ENCODE peak calls at places on chromosomes 5 and 9, in nine cellular contexts. One of them, this sample, is unnamed.

GRCh38 chr9:36762958-36763357 is 190.3 kb downstream of the MELK start:
- DNase-seq in heart right ventricle: no peak
- DNase-seq in WTC11: no peak
- DNase-seq in OCI-LY7: no peak
- DNase-seq in progenitor cell of endocrine pancreas: no peak
- DNase-seq in GM20000: no peak
- DNase-seq in HFFc6: no peak
- DNase-seq in GM10248: no peak
- DNase-seq in A673: no peak
- DNase-seq in this sample: no peak

GRCh38 chr5:94266170-94266569 is 352.2 kb downstream of the KIAA0825 start:
- DNase-seq in A673: no peak
- DNase-seq in HFFc6: no peak
- DNase-seq in GM10248: no peak
- DNase-seq in WTC11: no peak
- DNase-seq in GM20000: no peak
- DNase-seq in heart right ventricle: no peak
- DNase-seq in OCI-LY7: no peak
- DNase-seq in progenitor cell of endocrine pancreas: no peak
- DNase-seq in this sample: no peak

GRCh38 chr9:684055-684949 is 157.2 kb upstream of the DMRT1 start:
- DNase-seq in progenitor cell of endocrine pancreas: no peak
- DNase-seq in heart right ventricle: no peak
- DNase-seq in GM20000: no peak
- DNase-seq in HFFc6: peak
- DNase-seq in GM10248: no peak
- DNase-seq in WTC11: no peak
- DNase-seq in OCI-LY7: no peak
- DNase-seq in A673: peak
- DNase-seq in this sample: no peak

GRCh38 chr9:75467141-75467540 is 378.8 kb downstream of the OSTF1 start:
- DNase-seq in HFFc6: no peak
- DNase-seq in OCI-LY7: no peak
- DNase-seq in heart right ventricle: no peak
- DNase-seq in GM20000: no peak
- DNase-seq in progenitor cell of endocrine pancreas: no peak
- DNase-seq in WTC11: no peak
- DNase-seq in GM10248: no peak
- DNase-seq in A673: no peak
- DNase-seq in this sample: no peak

GRCh38 chr5:173691931-173692330 is 75.5 kb upstream of the BOD1 start:
- DNase-seq in OCI-LY7: no peak
- DNase-seq in progenitor cell of endocrine pancreas: no peak
- DNase-seq in A673: no peak
- DNase-seq in WTC11: no peak
- DNase-seq in HFFc6: no peak
- DNase-seq in heart right ventricle: no peak
- DNase-seq in GM20000: no peak
- DNase-seq in GM10248: no peak
- DNase-seq in this sample: no peak

GRCh38 chr5:88248743-88249540 is 19.7 kb downstream of the TMEM161B start:
- DNase-seq in WTC11: no peak
- DNase-seq in progenitor cell of endocrine pancreas: no peak
- DNase-seq in GM20000: no peak
- DNase-seq in GM10248: no peak
- DNase-seq in OCI-LY7: no peak
- DNase-seq in HFFc6: no peak
- DNase-seq in A673: no peak
- DNase-seq in heart right ventricle: no peak
- DNase-seq in this sample: no peak

GRCh38 chr5:178438746-178439260 is 151.4 kb downstream of the COL23A1 start:
- DNase-seq in progenitor cell of endocrine pancreas: no peak
- DNase-seq in OCI-LY7: no peak
- DNase-seq in HFFc6: no peak
- DNase-seq in GM20000: no peak
- DNase-seq in A673: no peak
- DNase-seq in heart right ventricle: no peak
- DNase-seq in WTC11: no peak
- DNase-seq in GM10248: no peak
- DNase-seq in this sample: no peak

GRCh38 chr9:37390759-37391158 is 31.7 kb upstream of the GRHPR start:
- DNase-seq in WTC11: peak
- DNase-seq in HFFc6: no peak
- DNase-seq in progenitor cell of endocrine pancreas: no peak
- DNase-seq in heart right ventricle: no peak
- DNase-seq in GM10248: peak
- DNase-seq in OCI-LY7: peak
- DNase-seq in GM20000: peak
- DNase-seq in A673: no peak
- DNase-seq in this sample: no peak

GRCh38 chr9:97501177-97501971 is at the start of gene TMOD1:
- DNase-seq in GM20000: peak
- DNase-seq in WTC11: peak
- DNase-seq in OCI-LY7: no peak
- DNase-seq in heart right ventricle: peak
- DNase-seq in progenitor cell of endocrine pancreas: peak
- DNase-seq in A673: peak
- DNase-seq in GM10248: peak
- DNase-seq in HFFc6: no peak
- DNase-seq in this sample: no peak

GRCh38 chr5:169450464-169450863 is 133.1 kb upstream of the SPDL1 start:
- DNase-seq in OCI-LY7: no peak
- DNase-seq in progenitor cell of endocrine pancreas: no peak
- DNase-seq in GM10248: no peak
- DNase-seq in heart right ventricle: no peak
- DNase-seq in HFFc6: no peak
- DNase-seq in GM20000: no peak
- DNase-seq in WTC11: no peak
- DNase-seq in A673: no peak
- DNase-seq in this sample: no peak

GRCh38 chr5:137496919-137497318 is 2.2 kb downstream of the SPOCK1 start:
- DNase-seq in GM20000: no peak
- DNase-seq in progenitor cell of endocrine pancreas: no peak
- DNase-seq in heart right ventricle: no peak
- DNase-seq in GM10248: no peak
- DNase-seq in OCI-LY7: no peak
- DNase-seq in WTC11: no peak
- DNase-seq in HFFc6: no peak
- DNase-seq in A673: no peak
- DNase-seq in this sample: no peak

GRCh38 chr5:137148656-137149055 is 350.5 kb downstream of the SPOCK1 start:
- DNase-seq in OCI-LY7: no peak
- DNase-seq in GM10248: no peak
- DNase-seq in GM20000: no peak
- DNase-seq in progenitor cell of endocrine pancreas: no peak
- DNase-seq in HFFc6: no peak
- DNase-seq in A673: no peak
- DNase-seq in heart right ventricle: no peak
- DNase-seq in WTC11: no peak
- DNase-seq in this sample: no peak

GRCh38 chr9:104200456-104200994 is 106.4 kb downstream of the SMC2 start:
- DNase-seq in A673: no peak
- DNase-seq in GM10248: no peak
- DNase-seq in WTC11: no peak
- DNase-seq in OCI-LY7: no peak
- DNase-seq in HFFc6: no peak
- DNase-seq in heart right ventricle: no peak
- DNase-seq in GM20000: no peak
- DNase-seq in progenitor cell of endocrine pancreas: no peak
- DNase-seq in this sample: no peak

GRCh38 chr9:130659699-130660248 is 4.6 kb upstream of the PRDM12 start:
- DNase-seq in OCI-LY7: no peak
- DNase-seq in GM10248: no peak
- DNase-seq in WTC11: peak
- DNase-seq in HFFc6: no peak
- DNase-seq in progenitor cell of endocrine pancreas: no peak
- DNase-seq in heart right ventricle: no peak
- DNase-seq in A673: no peak
- DNase-seq in GM20000: no peak
- DNase-seq in this sample: no peak

GRCh38 chr5:79109527-79110492 is 1.8 kb upstream of the BHMT start:
- DNase-seq in GM10248: peak
- DNase-seq in HFFc6: no peak
- DNase-seq in OCI-LY7: peak
- DNase-seq in A673: no peak
- DNase-seq in progenitor cell of endocrine pancreas: no peak
- DNase-seq in GM20000: peak
- DNase-seq in heart right ventricle: no peak
- DNase-seq in WTC11: peak
- DNase-seq in this sample: no peak
- TF ChIP-seq CTCF in GM10248: peak
- TF ChIP-seq CTCF in HFFc6: peak
- TF ChIP-seq CTCF in OCI-LY7: peak
- TF ChIP-seq CTCF in A673: peak
- TF ChIP-seq CTCF in progenitor cell of endocrine pancreas: peak
- TF ChIP-seq CTCF in GM20000: peak
- TF ChIP-seq CTCF in heart right ventricle: peak
- TF ChIP-seq CTCF in WTC11: peak
- TF ChIP-seq CTCF in this sample: peak

DNA sequence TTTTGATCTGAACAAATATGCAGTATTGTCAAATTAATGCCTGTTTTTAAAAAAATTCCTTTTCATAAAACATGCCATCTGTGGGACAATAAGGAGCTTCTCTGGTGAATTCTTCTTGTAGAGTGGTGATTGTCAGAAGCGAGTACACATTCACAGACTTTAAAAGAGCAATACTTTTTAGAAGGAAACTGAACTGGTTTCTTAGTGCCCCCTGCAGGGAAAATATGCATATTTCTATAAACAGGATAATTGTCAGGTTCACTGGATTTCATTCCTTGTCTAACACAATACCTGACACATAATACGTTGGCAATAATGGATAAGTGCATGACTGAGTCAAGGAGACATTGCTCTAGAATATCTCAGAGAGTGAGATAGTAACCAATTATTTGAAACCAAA is 133.7 kb downstream of the KIF4B start:
- DNase-seq in A673: peak
- DNase-seq in OCI-LY7: no peak
- DNase-seq in HFFc6: peak
- DNase-seq in GM20000: no peak
- DNase-seq in progenitor cell of endocrine pancreas: no peak
- DNase-seq in GM10248: no peak
- DNase-seq in heart right ventricle: no peak
- DNase-seq in WTC11: no peak
- DNase-seq in this sample: no peak
- TF ChIP-seq CTCF in A673: peak
- TF ChIP-seq CTCF in OCI-LY7: peak
- TF ChIP-seq CTCF in HFFc6: peak
- TF ChIP-seq CTCF in GM20000: no peak
- TF ChIP-seq CTCF in progenitor cell of endocrine pancreas: peak
- TF ChIP-seq CTCF in GM10248: peak
- TF ChIP-seq CTCF in heart right ventricle: peak
- TF ChIP-seq CTCF in WTC11: no peak
- TF ChIP-seq CTCF in this sample: peak

GRCh38 chr5:75545131-75545530 is 33.4 kb downstream of the POLK start:
- DNase-seq in GM10248: no peak
- DNase-seq in WTC11: no peak
- DNase-seq in heart right ventricle: no peak
- DNase-seq in HFFc6: no peak
- DNase-seq in OCI-LY7: no peak
- DNase-seq in progenitor cell of endocrine pancreas: no peak
- DNase-seq in A673: no peak
- DNase-seq in GM20000: no peak
- DNase-seq in this sample: no peak
- TF ChIP-seq CTCF in GM10248: no peak
- TF ChIP-seq CTCF in WTC11: no peak
- TF ChIP-seq CTCF in heart right ventricle: no peak
- TF ChIP-seq CTCF in HFFc6: no peak
- TF ChIP-seq CTCF in OCI-LY7: no peak
- TF ChIP-seq CTCF in progenitor cell of endocrine pancreas: no peak
- TF ChIP-seq CTCF in A673: no peak
- TF ChIP-seq CTCF in GM20000: no peak
- TF ChIP-seq CTCF in this sample: no peak

GRCh38 chr9:99266136-99267023 is 44.3 kb downstream of the SEC61B start:
- DNase-seq in A673: peak
- DNase-seq in GM20000: peak
- DNase-seq in OCI-LY7: peak
- DNase-seq in WTC11: peak
- DNase-seq in HFFc6: peak
- DNase-seq in GM10248: peak
- DNase-seq in heart right ventricle: peak
- DNase-seq in progenitor cell of endocrine pancreas: peak
- DNase-seq in this sample: peak

GRCh38 chr9:99262949-99263418 is 40.9 kb downstream of the SEC61B start:
- DNase-seq in heart right ventricle: no peak
- DNase-seq in A673: no peak
- DNase-seq in WTC11: no peak
- DNase-seq in HFFc6: no peak
- DNase-seq in OCI-LY7: no peak
- DNase-seq in GM20000: peak
- DNase-seq in progenitor cell of endocrine pancreas: no peak
- DNase-seq in GM10248: peak
- DNase-seq in this sample: no peak

GRCh38 chr9:99259231-99259918 is 37.3 kb downstream of the SEC61B start:
- DNase-seq in A673: no peak
- DNase-seq in HFFc6: peak
- DNase-seq in progenitor cell of endocrine pancreas: no peak
- DNase-seq in heart right ventricle: peak
- DNase-seq in WTC11: peak
- DNase-seq in GM20000: no peak
- DNase-seq in OCI-LY7: peak
- DNase-seq in GM10248: peak
- DNase-seq in this sample: no peak

GRCh38 chr9:99261923-99262322 is 39.8 kb downstream of the SEC61B start:
- DNase-seq in OCI-LY7: no peak
- DNase-seq in HFFc6: no peak
- DNase-seq in heart right ventricle: no peak
- DNase-seq in WTC11: no peak
- DNase-seq in GM20000: no peak
- DNase-seq in GM10248: no peak
- DNase-seq in progenitor cell of endocrine pancreas: no peak
- DNase-seq in A673: no peak
- DNase-seq in this sample: no peak

DNA sequence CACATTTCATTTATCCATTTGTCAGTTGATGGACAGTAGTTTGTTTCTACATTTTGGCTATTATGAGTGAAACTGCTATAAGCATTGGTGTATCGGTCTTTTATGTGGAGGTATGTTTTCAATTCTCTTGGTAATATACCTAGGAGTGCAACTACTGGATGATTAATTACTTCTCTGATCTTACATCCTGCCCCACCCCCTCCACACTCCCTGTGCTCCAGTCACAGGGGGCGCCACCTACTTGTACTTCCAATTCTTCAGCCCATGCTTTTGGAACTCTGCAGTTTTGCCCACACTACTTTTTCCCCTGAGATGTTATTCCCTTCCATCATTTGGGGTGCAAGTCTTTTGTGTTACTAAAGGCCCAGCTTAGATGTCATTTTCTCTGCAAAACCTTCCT is 42.0 kb downstream of the SEC61B start:
- DNase-seq in progenitor cell of endocrine pancreas: no peak
- DNase-seq in HFFc6: no peak
- DNase-seq in WTC11: peak
- DNase-seq in heart right ventricle: no peak
- DNase-seq in A673: peak
- DNase-seq in GM20000: no peak
- DNase-seq in OCI-LY7: no peak
- DNase-seq in GM10248: no peak
- DNase-seq in this sample: no peak
- TF ChIP-seq CTCF in progenitor cell of endocrine pancreas: no peak
- TF ChIP-seq CTCF in HFFc6: peak
- TF ChIP-seq CTCF in WTC11: no peak
- TF ChIP-seq CTCF in heart right ventricle: no peak
- TF ChIP-seq CTCF in A673: peak
- TF ChIP-seq CTCF in GM20000: no peak
- TF ChIP-seq CTCF in OCI-LY7: peak
- TF ChIP-seq CTCF in GM10248: no peak
- TF ChIP-seq CTCF in this sample: peak

This sample was measured in AG04450.